ENCODE peak calls at places on chromosome 17, in four cellular contexts. One of them, this sample, is unnamed.

GRCh38 chr17:81908793-81909192 is 2.4 kb downstream of the PCYT2 start:
- DNase-seq in amniotic stem cell: no peak
- DNase-seq in spleen: no peak
- DNase-seq in germinal center: no peak
- DNase-seq in this sample: no peak

GRCh38 chr17:50618941-50619340 is 15.7 kb upstream of the ABCC3 start:
- DNase-seq in germinal center: no peak
- DNase-seq in amniotic stem cell: no peak
- DNase-seq in spleen: no peak
- DNase-seq in this sample: no peak

GRCh38 chr17:17774009-17774881 is 62.5 kb downstream of the SREBF1 start:
- DNase-seq in spleen: no peak
- DNase-seq in amniotic stem cell: no peak
- DNase-seq in germinal center: no peak
- DNase-seq in this sample: no peak

GRCh38 chr17:28925912-28926365 is 23.1 kb upstream of the DHRS13 start:
- DNase-seq in spleen: no peak
- DNase-seq in amniotic stem cell: no peak
- DNase-seq in germinal center: no peak
- DNase-seq in this sample: no peak

GRCh38 chr17:6110592-6110991 is 40.4 kb downstream of the WSCD1 start:
- DNase-seq in spleen: peak
- DNase-seq in germinal center: no peak
- DNase-seq in amniotic stem cell: no peak
- DNase-seq in this sample: peak

GRCh38 chr17:55674107-55674506 is 48.6 kb downstream of the TMEM100 start:
- DNase-seq in amniotic stem cell: no peak
- DNase-seq in germinal center: no peak
- DNase-seq in spleen: no peak
- DNase-seq in this sample: no peak

GRCh38 chr17:59859444-59860025 is 33.2 kb downstream of the TUBD1 start:
- DNase-seq in spleen: no peak
- DNase-seq in germinal center: peak
- DNase-seq in amniotic stem cell: peak
- DNase-seq in this sample: no peak

GRCh38 chr17:30981531-30982519 is 11.0 kb downstream of the RNF135 start:
- DNase-seq in amniotic stem cell: no peak
- DNase-seq in germinal center: no peak
- DNase-seq in spleen: no peak
- DNase-seq in this sample: no peak

GRCh38 chr17:78524870-78525510 is 52.2 kb downstream of the DNAH17 start:
- DNase-seq in spleen: peak
- DNase-seq in amniotic stem cell: no peak
- DNase-seq in germinal center: no peak
- DNase-seq in this sample: no peak